ENCODE peak calls at places on chromosome 12, in five cellular contexts. B is Right ventricle myocardium superior; A is amniotic stem cell; X is suprapubic skin; C is stimulated activated CD4-positive, alpha-beta T cell treated with anti-CD3 and anti-CD28 coated beads, TNF-alpha, amount 100 ng/mL, for 1 hour. Y is an unnamed sample.

GRCh38 chr12:104292872-104293794 is 10.4 kb upstream of the EID3 start:
- DNase-seq in B (no peak), A (no peak), X (no peak), C (no peak), Y (no peak)

GRCh38 chr12:3307419-3307818 is 183.6 kb upstream of the PRMT8 start:
- DNase-seq in B (no peak), A (no peak), X (no peak), C (no peak), Y (no peak)

GRCh38 chr12:565589-566105 is 97.6 kb downstream of the NINJ2 start:
- DNase-seq in B (no peak), A (no peak), X (no peak), C (no peak), Y (no peak)

GRCh38 chr12:47825239-47825639 is 5.5 kb upstream of the HDAC7 start:
- DNase-seq in B (peak; percentile 77), A (no peak), X (no peak), C (no peak), Y (no peak)

GRCh38 chr12:106499628-106500027 is 83.2 kb upstream of the RFX4 start:
- DNase-seq in B (no peak), A (no peak), X (no peak), C (no peak), Y (no peak)

GRCh38 chr12:102169922-102170698 is 27.5 kb downstream of the PMCH start:
- DNase-seq in B (no peak), A (peak; percentile 3), X (no peak), C (no peak), Y (peak; percentile 69)

GRCh38 chr12:89064151-89064550 is 288.1 kb downstream of the DUSP6 start:
- DNase-seq in B (no peak), A (no peak), X (no peak), C (no peak), Y (no peak)

GRCh38 chr12:82627799-82628198 is 58.9 kb upstream of the TMTC2 start:
- DNase-seq in B (no peak), A (no peak), X (no peak), C (no peak), Y (peak; percentile 46)

GRCh38 chr12:119412811-119413794 is 78.6 kb downstream of the CCDC60 start:
- DNase-seq in B (peak; percentile 61), A (no peak), X (peak; percentile 76), C (no peak), Y (peak; percentile 68)

GRCh38 chr12:127485528-127485927 is 781.4 kb upstream of the TMEM132C start:
- DNase-seq in B (no peak), A (peak; percentile 91), X (no peak), C (no peak), Y (no peak)

GRCh38 chr12:124771462-124772361 is 92.0 kb downstream of the SCARB1 start:
- DNase-seq in B (peak; percentile 92), A (no peak), X (peak; percentile 91), C (peak; percentile 58), Y (peak; percentile 62)

GRCh38 chr12:113664224-113664681 is 192.6 kb upstream of the LHX5 start:
- DNase-seq in B (no peak), A (no peak), X (no peak), C (no peak), Y (no peak)

GRCh38 chr12:24177889-24178288 is 228.4 kb upstream of the SOX5 start:
- DNase-seq in B (no peak), A (no peak), X (no peak), C (no peak), Y (no peak)

GRCh38 chr12:41034686-41035085 is 153.4 kb upstream of the PDZRN4 start:
- DNase-seq in B (no peak), A (no peak), X (no peak), C (no peak), Y (no peak)

GRCh38 chr12:54980341-54980740 is 4.2 kb downstream of the TESPA1 start:
- DNase-seq in B (no peak), A (no peak), X (no peak), C (no peak), Y (no peak)

GRCh38 chr12:12492547-12492946 is 70.1 kb downstream of the DUSP16 start:
- DNase-seq in B (no peak), A (no peak), X (no peak), C (no peak), Y (no peak)

GRCh38 chr12:2306012-2306411 is 253.2 kb downstream of the CACNA1C start:
- DNase-seq in B (no peak), A (no peak), X (no peak), C (no peak), Y (no peak)

GRCh38 chr12:67026847-67027246 is 242.3 kb upstream of the CAND1 start:
- DNase-seq in B (no peak), A (no peak), X (no peak), C (no peak), Y (no peak)

GRCh38 chr12:102479099-102479887 is 1.1 kb downstream of the IGF1 start:
- DNase-seq in B (no peak), A (no peak), X (no peak), C (no peak), Y (no peak)

GRCh38 chr12:114935658-114936057 is 251.7 kb upstream of the TBX3 start:
- DNase-seq in B (no peak), A (no peak), X (no peak), C (no peak), Y (no peak)

GRCh38 chr12:116880817-116881324 is 370 bp downstream of the HRK start:
- DNase-seq in B (peak; percentile 44), A (no peak), X (no peak), C (no peak), Y (peak; percentile 13)

GRCh38 chr12:124094733-124095132 is 121.7 kb downstream of the ZNF664 start:
- DNase-seq in B (no peak), A (no peak), X (no peak), C (no peak), Y (no peak)

GRCh38 chr12:59710004-59710628 is 114.3 kb downstream of the SLC16A7 start:
- DNase-seq in B (no peak), A (no peak), X (no peak), C (no peak), Y (no peak)

GRCh38 chr12:89247541-89247942 is 104.8 kb downstream of the DUSP6 start:
- DNase-seq in B (no peak), A (no peak), X (no peak), C (no peak), Y (no peak)

GRCh38 chr12:38892090-38892786 is 13.2 kb downstream of the CPNE8 start:
- DNase-seq in B (no peak), A (no peak), X (no peak), C (no peak), Y (no peak)

GRCh38 chr12:82425241-82425640 is 66.9 kb downstream of the METTL25 start:
- DNase-seq in B (no peak), A (peak; percentile 7), X (no peak), C (no peak), Y (no peak)

GRCh38 chr12:50224026-50224692 is 57.0 kb upstream of the CERS5 start:
- DNase-seq in B (no peak), A (no peak), X (no peak), C (peak; percentile 14), Y (peak; percentile 87)

GRCh38 chr12:49345048-49345839 is 1.4 kb upstream of the DNAJC22 start:
- DNase-seq in B (no peak), A (no peak), X (no peak), C (no peak), Y (no peak)

GRCh38 chr12:89140580-89141236 is 211.6 kb downstream of the DUSP6 start:
- DNase-seq in B (peak; percentile 71), A (no peak), X (no peak), C (no peak), Y (no peak)

GRCh38 chr12:108419949-108420348 is 80.8 kb upstream of the CMKLR1 start:
- DNase-seq in B (no peak), A (no peak), X (no peak), C (no peak), Y (no peak)

GRCh38 chr12:106226884-106227640 is 20.8 kb downstream of the CKAP4 start:
- DNase-seq in B (no peak), A (peak; percentile 41), X (no peak), C (no peak), Y (peak; percentile 65)

GRCh38 chr12:117439531-117440001 is 78.1 kb upstream of the NOS1 start:
- DNase-seq in B (peak; percentile 43), A (no peak), X (no peak), C (no peak), Y (no peak)

Y was measured in endothelial cell of umbilical vein.